ENCODE peak calls at places on chromosomes 4 and X, in nine cellular contexts. A, J, V, R, K, E, F, M and Z are unnamed samples.

GRCh38 chrX:49876750-49877149 is 2.5 kb upstream of the USP27X start:
- DNase-seq in A (no peak), J (no peak), V (peak), R (peak), K (peak), E (no peak), F (peak), M (peak), Z (no peak)

GRCh38 chrX:7941390-7942042 is 14.3 kb upstream of the PNPLA4 start:
- DNase-seq in A (no peak), J (no peak), V (peak), R (peak), K (peak), E (peak), F (peak), M (peak), Z (no peak)

GRCh38 chrX:9369802-9370291 is 95.0 kb upstream of the TBL1X start:
- DNase-seq in A (no peak), J (no peak), V (no peak), R (peak), K (no peak), E (no peak), F (no peak), M (no peak), Z (no peak)

GRCh38 chr4:156347412-156348075 is 393.9 kb upstream of the CTSO start:
- DNase-seq in A (no peak), J (no peak), V (no peak), R (peak), K (peak), E (no peak), F (no peak), M (peak), Z (peak)

GRCh38 chr4:15778191-15778741 is at the start of gene CD38:
- DNase-seq in A (no peak), J (peak), V (peak), R (no peak), K (peak), E (peak), F (peak), M (no peak), Z (no peak)

GRCh38 chrX:109393859-109394258 is 88.0 kb downstream of the GUCY2F start:
- DNase-seq in A (no peak), J (no peak), V (no peak), R (no peak), K (no peak), E (peak), F (no peak), M (peak), Z (no peak)

GRCh38 chrX:15750611-15751159 is 12.6 kb downstream of the CA5B start:
- DNase-seq in A (no peak), J (no peak), V (no peak), R (peak), K (no peak), E (no peak), F (no peak), M (no peak), Z (no peak)

GRCh38 chr4:78666830-78667258 is 109.3 kb upstream of the BMP2K start:
- DNase-seq in A (no peak), J (no peak), V (no peak), R (no peak), K (no peak), E (no peak), F (no peak), M (no peak), Z (no peak)

GRCh38 chr4:19684079-19684478 is 567.6 kb upstream of the SLIT2 start:
- DNase-seq in A (no peak), J (no peak), V (no peak), R (no peak), K (no peak), E (no peak), F (no peak), M (no peak), Z (no peak)

GRCh38 chrX:16585486-16586370 is 64.2 kb upstream of the S100G start:
- DNase-seq in A (no peak), J (no peak), V (no peak), R (no peak), K (no peak), E (no peak), F (no peak), M (peak), Z (no peak)

GRCh38 chr4:164596927-164597326 is 157.0 kb upstream of the SMIM31 start:
- DNase-seq in A (no peak), J (no peak), V (no peak), R (no peak), K (no peak), E (no peak), F (no peak), M (no peak), Z (no peak)

GRCh38 chr4:148300877-148301276 is 141.3 kb downstream of the NR3C2 start:
- DNase-seq in A (no peak), J (no peak), V (no peak), R (no peak), K (no peak), E (no peak), F (no peak), M (no peak), Z (no peak)

GRCh38 chr4:144634978-144635747 is 10.8 kb upstream of the HHIP start:
- DNase-seq in A (no peak), J (no peak), V (no peak), R (no peak), K (no peak), E (no peak), F (no peak), M (no peak), Z (no peak)

DNA sequence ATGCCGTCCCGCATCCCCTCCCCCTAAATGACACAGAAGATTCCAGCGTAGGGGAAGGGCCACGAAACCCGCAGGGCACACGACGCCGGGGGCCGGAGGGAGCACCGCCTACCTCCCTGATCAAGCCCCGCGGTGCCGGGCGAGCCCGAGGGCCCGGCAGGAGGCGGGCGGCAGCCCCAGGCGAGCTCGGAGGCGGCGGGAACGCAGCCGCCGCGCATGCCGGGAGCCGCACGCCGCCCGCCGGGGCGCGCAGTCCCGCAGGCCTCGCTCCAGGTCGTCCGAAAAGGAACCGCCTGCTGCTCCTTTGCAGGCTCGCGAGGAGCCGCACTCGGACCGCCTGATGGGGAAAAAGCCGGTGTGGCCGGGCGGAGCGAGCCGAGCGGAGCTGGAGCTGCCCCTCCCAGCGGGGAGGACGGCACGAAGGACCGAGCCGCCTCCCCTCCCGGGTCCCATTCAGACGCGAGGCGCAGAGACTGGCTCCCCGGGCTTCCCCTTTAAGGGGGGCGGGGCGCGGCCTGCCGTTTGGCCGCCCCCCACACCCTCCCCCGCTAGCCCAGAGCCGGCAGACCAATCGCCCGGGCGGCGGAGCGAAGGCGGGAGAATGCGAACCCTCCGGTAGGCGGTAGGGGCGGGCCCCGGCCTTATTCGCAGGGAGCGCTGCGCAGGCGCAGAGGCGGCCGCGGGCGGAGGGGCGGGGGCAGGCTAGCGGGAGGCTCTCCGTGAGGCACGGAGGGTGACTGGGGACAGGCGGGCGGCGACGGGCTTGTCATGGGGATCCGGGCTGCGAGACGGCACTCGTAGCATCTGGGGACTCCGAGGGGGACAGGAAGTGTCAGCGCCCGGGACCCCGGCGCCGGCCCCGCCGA is 561 bp upstream of the ING2 start:
- DNase-seq in A (peak), J (peak), V (peak), R (peak), K (peak), E (peak), F (peak), M (peak), Z (peak)
- TF ChIP-seq CTCF in A (peak), J (peak), V (no peak), R (no peak), K (peak), E (no peak), F (no peak), M (no peak), Z (peak)

GRCh38 chr4:106818764-106819163 is 217.3 kb downstream of the DKK2 start:
- DNase-seq in A (no peak), J (no peak), V (no peak), R (no peak), K (no peak), E (no peak), F (no peak), M (peak), Z (no peak)
- TF ChIP-seq CTCF in A (peak), J (no peak), V (no peak), R (peak), K (peak), E (no peak), F (no peak), M (peak), Z (peak)

GRCh38 chrX:149903889-149904748 is 23.1 kb downstream of the MAGEA8 start:
- DNase-seq in A (no peak), J (no peak), V (no peak), R (peak), K (peak), E (no peak), F (no peak), M (no peak), Z (no peak)
- TF ChIP-seq CTCF in A (no peak), J (no peak), V (no peak), R (peak), K (peak), E (peak), F (no peak), M (no peak), Z (peak)

GRCh38 chr4:159256037-159256436 is 153.2 kb downstream of the RAPGEF2 start:
- DNase-seq in A (no peak), J (no peak), V (no peak), R (no peak), K (no peak), E (no peak), F (no peak), M (no peak), Z (no peak)
- TF ChIP-seq CTCF in A (no peak), J (no peak), V (no peak), R (peak), K (peak), E (peak), F (no peak), M (peak), Z (no peak)

DNA sequence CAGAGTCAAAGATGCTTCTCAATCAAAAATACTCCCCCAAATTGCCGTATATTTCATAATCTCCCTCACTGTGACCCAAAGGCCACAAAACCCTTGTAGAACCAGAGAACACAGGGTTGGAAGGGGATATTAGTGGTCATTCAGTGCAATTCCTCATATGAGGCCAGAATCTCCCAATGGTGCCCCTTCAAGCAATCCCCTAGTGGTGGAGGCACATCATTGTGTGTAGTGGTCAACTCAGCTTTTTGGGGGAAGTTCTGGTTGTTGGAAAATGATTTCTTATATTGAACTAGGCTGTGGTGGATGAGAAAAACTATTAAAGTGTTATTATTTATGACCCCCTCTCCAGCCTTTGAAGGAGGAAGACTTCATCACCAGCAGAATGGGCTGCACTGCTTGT is 17.6 kb upstream of the BOD1L1 start:
- DNase-seq in A (no peak), J (no peak), V (no peak), R (no peak), K (no peak), E (no peak), F (no peak), M (no peak), Z (no peak)
- TF ChIP-seq CTCF in A (no peak), J (no peak), V (no peak), R (peak), K (peak), E (peak), F (no peak), M (peak), Z (no peak)

GRCh38 chrX:148601034-148601433 is 100.6 kb downstream of the AFF2 start:
- DNase-seq in A (no peak), J (no peak), V (no peak), R (peak), K (no peak), E (no peak), F (no peak), M (no peak), Z (no peak)
- TF ChIP-seq CTCF in A (no peak), J (no peak), V (no peak), R (no peak), K (no peak), E (no peak), F (no peak), M (no peak), Z (no peak)

GRCh38 chrX:19040373-19040772 is 56.5 kb upstream of the PHKA2 start:
- DNase-seq in A (no peak), J (no peak), V (no peak), R (peak), K (no peak), E (no peak), F (no peak), M (peak), Z (no peak)
- TF ChIP-seq CTCF in A (peak), J (no peak), V (no peak), R (peak), K (no peak), E (peak), F (no peak), M (peak), Z (peak)

GRCh38 chr4:76199664-76200211 is 13.9 kb downstream of the SCARB2 start:
- DNase-seq in A (no peak), J (no peak), V (peak), R (peak), K (peak), E (peak), F (peak), M (no peak), Z (no peak)
- TF ChIP-seq CTCF in A (no peak), J (no peak), V (no peak), R (no peak), K (peak), E (peak), F (no peak), M (no peak), Z (no peak)

GRCh38 chr4:104066533-104066932 is 346.7 kb upstream of the TACR3 start:
- DNase-seq in A (no peak), J (no peak), V (no peak), R (no peak), K (no peak), E (no peak), F (no peak), M (no peak), Z (no peak)

GRCh38 chr4:104063341-104063740 is 343.6 kb upstream of the TACR3 start:
- DNase-seq in A (no peak), J (no peak), V (no peak), R (no peak), K (no peak), E (no peak), F (no peak), M (no peak), Z (no peak)

DNA sequence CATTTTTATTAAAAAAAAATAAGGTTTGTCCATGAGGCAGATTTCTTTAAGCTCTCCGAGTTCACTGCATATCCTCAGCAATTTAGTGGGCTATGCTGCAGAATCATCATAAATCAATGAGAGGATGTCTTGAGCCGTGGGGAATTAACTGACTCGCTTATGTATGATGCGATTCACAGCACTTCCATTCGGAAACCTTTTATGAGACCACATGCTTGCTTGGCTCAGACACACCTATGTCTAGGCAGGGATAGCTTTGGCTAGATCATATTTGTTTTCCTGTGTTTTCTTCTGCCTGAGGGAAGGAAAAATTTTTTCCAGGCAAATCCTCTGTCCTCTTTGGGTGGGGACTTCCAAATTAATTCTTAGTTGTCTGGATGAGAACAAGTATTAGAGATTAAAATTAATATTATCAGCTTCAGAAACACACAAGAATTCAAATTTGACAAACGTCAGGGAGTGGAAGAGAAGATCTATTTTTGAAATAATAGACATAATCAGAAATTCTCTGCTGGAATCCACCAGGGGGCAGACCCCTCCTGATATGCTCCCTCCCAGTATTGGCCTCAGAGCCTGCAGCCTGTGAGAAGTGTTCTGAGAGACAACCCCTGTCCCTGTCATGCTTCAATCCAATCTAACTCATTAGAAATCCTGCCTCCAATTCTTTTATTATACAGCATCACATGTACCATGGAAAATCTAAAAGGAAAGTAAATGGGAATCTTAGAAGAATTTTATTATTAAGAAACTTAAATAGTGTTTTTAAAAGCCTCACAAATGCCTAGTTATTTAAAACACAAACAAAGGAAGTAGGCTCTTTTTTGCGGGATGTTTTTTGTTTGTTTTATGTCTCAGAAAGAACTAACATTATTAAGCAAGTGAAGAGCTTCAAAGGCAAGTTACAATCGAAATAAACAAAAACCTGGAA is 345.1 kb upstream of the TACR3 start:
- DNase-seq in A (no peak), J (peak), V (peak), R (peak), K (peak), E (peak), F (peak), M (peak), Z (no peak)
- TF ChIP-seq CTCF in A (no peak), J (peak), V (no peak), R (peak), K (peak), E (peak), F (peak), M (peak), Z (no peak)